ENCODE peak calls at places on chromosomes 11 and 22, in nine cellular contexts. N, Q, X, I, R, G, O, J and F are unnamed samples.

GRCh38 chr11:73972187-73972586 is 10.5 kb downstream of the UCP2 start:
- DNase-seq in R (no peak), X (no peak), I (no peak), N (no peak), G (no peak), Q (no peak), J (peak; percentile 6), O (no peak), F (no peak)

GRCh38 chr11:13315517-13316432 is 38.2 kb downstream of the BMAL1 start:
- DNase-seq in J (no peak), I (no peak), R (no peak), Q (no peak), O (no peak), X (no peak), G (no peak), N (no peak), F (no peak)

GRCh38 chr11:110921742-110922200 is 209.5 kb upstream of the ARHGAP20 start:
- DNase-seq in R (no peak), I (no peak), O (peak; percentile 93), J (no peak), N (peak; percentile 62), X (no peak), G (no peak), Q (peak; percentile 82), F (peak; percentile 7)

GRCh38 chr11:65422633-65423515 is at the start of gene NEAT1:
- DNase-seq in I (peak; percentile 87), Q (peak; percentile 96), O (peak; percentile 98), N (peak; percentile 95), J (peak; percentile 98), X (peak; percentile 74), G (peak; percentile 99), R (peak; percentile 95), F (peak; percentile 97)

GRCh38 chr11:108084811-108085210 is 36.6 kb upstream of the ACAT1 start:
- DNase-seq in O (no peak), R (no peak), X (no peak), J (no peak), I (no peak), G (no peak), Q (no peak), N (no peak), F (no peak)

GRCh38 chr11:57513446-57513795 is 2.1 kb downstream of the SLC43A1 start:
- DNase-seq in R (no peak), X (no peak), N (no peak), Q (no peak), G (no peak), J (no peak), I (no peak), O (no peak), F (no peak)

GRCh38 chr11:75480890-75481190 is 44.9 kb downstream of the GDPD5 start:
- DNase-seq in G (no peak), J (no peak), N (no peak), O (no peak), Q (no peak), X (no peak), I (no peak), R (no peak), F (no peak)

GRCh38 chr11:66324626-66325025 is 7.8 kb upstream of the CD248 start:
- DNase-seq in J (no peak), O (peak; percentile 58), I (no peak), Q (no peak), R (no peak), G (no peak), X (no peak), N (peak; percentile 40), F (no peak)

GRCh38 chr11:70405679-70406395 is 7.5 kb downstream of the CTTN start:
- DNase-seq in I (no peak), N (no peak), R (no peak), G (no peak), Q (no peak), X (no peak), O (no peak), J (no peak), F (no peak)

GRCh38 chr11:67648140-67648795 is 2.3 kb downstream of the ACY3 start:
- DNase-seq in N (no peak), Q (no peak), O (no peak), J (no peak), G (no peak), R (peak; percentile 47), X (no peak), I (no peak), F (no peak)

GRCh38 chr22:50104149-50104548 is 14.3 kb downstream of the MOV10L1 start:
- DNase-seq in X (no peak), O (no peak), G (peak; percentile 46), R (no peak), N (no peak), Q (no peak), J (no peak), I (no peak), F (no peak)

GRCh38 chr22:42269407-42270177 is 861 bp downstream of the TCF20 start:
- DNase-seq in J (peak; percentile 60), X (no peak), N (no peak), Q (peak; percentile 40), R (peak; percentile 64), I (peak; percentile 68), G (peak; percentile 77), O (no peak), F (peak; percentile 50)

GRCh38 chr11:68889948-68890446 is 13.6 kb downstream of the MRPL21 start:
- DNase-seq in R (peak; percentile 42), I (no peak), Q (peak; percentile 79), N (peak; percentile 94), O (peak; percentile 94), X (no peak), G (peak; percentile 77), J (peak; percentile 69), F (peak; percentile 10)

GRCh38 chr11:119479685-119480275 is 56.8 kb upstream of the THY1 start:
- DNase-seq in N (peak; percentile 26), R (peak; percentile 69), J (peak; percentile 12), G (peak; percentile 15), O (peak; percentile 42), I (no peak), X (no peak), Q (no peak), F (no peak)

GRCh38 chr11:94774345-94774744 is 6.2 kb downstream of the AMOTL1 start:
- DNase-seq in Q (no peak), N (no peak), R (no peak), O (no peak), I (no peak), G (no peak), J (peak; percentile 59), X (no peak), F (peak; percentile 36)

GRCh38 chr11:133160754-133161153 is 371.5 kb downstream of the OPCML start:
- DNase-seq in Q (no peak), R (no peak), O (no peak), N (no peak), J (no peak), X (no peak), G (no peak), I (no peak), F (no peak)

GRCh38 chr11:33920838-33921613 is 29.1 kb upstream of the LMO2 start:
- DNase-seq in I (no peak), N (peak; percentile 5), G (no peak), O (no peak), Q (no peak), R (no peak), X (no peak), J (no peak), F (no peak)

GRCh38 chr11:2510626-2511402 is 66.0 kb downstream of the KCNQ1 start:
- DNase-seq in I (no peak), N (no peak), G (peak; percentile 50), J (peak; percentile 46), Q (peak; percentile 10), O (peak; percentile 9), X (no peak), R (no peak), F (no peak)

GRCh38 chr11:80379620-80380278 is 938.9 kb upstream of the TENM4 start:
- DNase-seq in J (no peak), Q (no peak), N (no peak), O (no peak), I (no peak), R (no peak), G (no peak), X (no peak), F (no peak)

GRCh38 chr11:85628771-85629341 is 463 bp downstream of the TMEM126B start:
- DNase-seq in X (no peak), J (no peak), R (no peak), O (peak; percentile 5), Q (no peak), G (no peak), I (no peak), N (peak; percentile 6), F (no peak)

GRCh38 chr11:85627332-85627997 is at the start of gene DLG2:
- DNase-seq in I (no peak), X (no peak), Q (no peak), J (no peak), N (peak; percentile 35), O (peak; percentile 51), G (no peak), R (no peak), F (peak; percentile 14)

GRCh38 chr11:85627998-85628770 is at the start of gene TMEM126B:
- DNase-seq in G (peak; percentile 99), X (peak; percentile 93), N (peak; percentile 99), O (peak; percentile 93), I (peak; percentile 95), Q (peak; percentile 97), R (peak; percentile 96), J (peak; percentile 99), F (peak; percentile 98)

DNA sequence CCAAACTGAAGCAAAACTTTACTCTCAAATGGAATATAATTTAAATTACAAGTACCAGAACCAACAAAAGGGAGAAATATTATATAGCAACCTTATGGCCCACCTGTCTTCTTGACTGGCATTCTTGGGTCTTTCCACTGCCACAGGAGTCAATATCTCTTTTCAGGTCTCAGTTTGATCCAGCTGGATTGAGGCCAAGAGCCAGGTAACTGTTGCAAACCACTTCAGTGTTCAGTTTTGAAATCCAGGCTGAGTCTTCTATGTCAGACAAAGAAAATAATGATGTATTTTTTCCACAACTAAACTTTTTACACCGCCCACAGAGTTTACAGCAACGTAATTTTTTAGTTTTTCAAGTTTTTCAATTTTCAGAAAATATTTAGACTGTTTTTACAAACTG is 648 bp downstream of the DLG2 start:
- DNase-seq in G (no peak), R (no peak), X (no peak), N (no peak), J (no peak), O (no peak), Q (no peak), I (no peak), F (no peak)
- H3K4me3 ChIP-seq in G (no peak overlapping the region), R (no peak overlapping the region), X (peak overlapping the region; percentile 81), N (no peak overlapping the region), J (peak overlapping the region; percentile 89), O (peak overlapping the region; percentile 78), Q (peak overlapping the region; percentile 76), I (no peak overlapping the region), F (peak overlapping the region; percentile 86)

GRCh38 chr11:910044-910588 is 494 bp downstream of the CHID1 start:
- DNase-seq in O (no peak), R (no peak), Q (no peak), N (no peak), I (no peak), G (no peak), J (no peak), X (no peak), F (no peak)
- H3K4me3 ChIP-seq in O (peak overlapping the region; percentile 82), R (peak overlapping the region; percentile 84), Q (peak overlapping the region; percentile 63), N (peak overlapping the region; percentile 66), I (peak overlapping the region; percentile 59), G (peak overlapping the region; percentile 68), J (peak overlapping the region; percentile 72), X (peak overlapping the region; percentile 80), F (peak overlapping the region; percentile 100)

GRCh38 chr11:111936045-111936400 is 1.1 kb upstream of the DIXDC1 start:
- DNase-seq in G (no peak), N (peak; percentile 32), I (no peak), X (no peak), Q (no peak), O (no peak), R (no peak), J (no peak), F (no peak)
- H3K4me3 ChIP-seq in G (peak overlapping the region; percentile 78), N (peak overlapping the region; percentile 60), I (no peak overlapping the region), X (peak overlapping the region; percentile 79), Q (peak overlapping the region; percentile 58), O (no peak overlapping the region), R (peak overlapping the region; percentile 71), J (peak overlapping the region; percentile 86), F (peak overlapping the region; percentile 53)

GRCh38 chr22:31286360-31287255 is 5.7 kb downstream of the PIK3IP1 start:
- DNase-seq in R (no peak), X (peak; percentile 24), I (peak; percentile 44), O (no peak), G (no peak), N (no peak), Q (no peak), J (no peak), F (no peak)
- H3K4me3 ChIP-seq in R (no peak overlapping the region), X (no peak overlapping the region), I (peak overlapping the region; percentile 29), O (no peak overlapping the region), G (no peak overlapping the region), N (no peak overlapping the region), Q (no peak overlapping the region), J (no peak overlapping the region), F (no peak overlapping the region)